ENCODE peak calls at places on chromosomes 1 and 21, in four cellular contexts. H, E, C and V are unnamed samples.

GRCh38 chr1:36831171-36831810 is 203.0 kb downstream of the GRIK3 start:
- DNase-seq in H (no peak), E (no peak), C (no peak), V (no peak)

GRCh38 chr21:33302796-33303195 is 22.0 kb upstream of the IFNAR1 start:
- DNase-seq in H (no peak), E (no peak), C (peak; percentile 34), V (no peak)

GRCh38 chr1:17118706-17119075 is 560 bp downstream of the PADI2 start:
- DNase-seq in H (peak; percentile 55), E (no peak), C (no peak), V (peak; percentile 55)

GRCh38 chr1:211198111-211198510 is 61.1 kb upstream of the RCOR3 start:
- DNase-seq in H (no peak), E (peak; percentile 60), C (no peak), V (no peak)

GRCh38 chr1:224053456-224053855 is 60.5 kb upstream of the FBXO28 start:
- DNase-seq in H (no peak), E (no peak), C (no peak), V (no peak)

GRCh38 chr1:40820251-40820797 is 36.7 kb downstream of the KCNQ4 start:
- DNase-seq in H (no peak), E (no peak), C (peak; percentile 82), V (no peak)

GRCh38 chr1:27513958-27514357 is 24.0 kb upstream of the WASF2 start:
- DNase-seq in H (no peak), E (no peak), C (no peak), V (no peak)

GRCh38 chr1:187696092-187696491 is 867.3 kb downstream of the PLA2G4A start:
- DNase-seq in H (no peak), E (peak; percentile 51), C (no peak), V (no peak)

GRCh38 chr1:229165327-229165726 is 105.6 kb upstream of the RAB4A start:
- DNase-seq in H (no peak), E (no peak), C (no peak), V (no peak)

GRCh38 chr1:168520832-168521231 is 23.0 kb downstream of the XCL2 start:
- DNase-seq in H (no peak), E (no peak), C (no peak), V (no peak)

GRCh38 chr1:232012773-232013386 is 386.3 kb downstream of the DISC1 start:
- DNase-seq in H (no peak), E (peak; percentile 85), C (no peak), V (no peak)